ENCODE peak calls at places on chromosome 11, in seven cellular contexts. Y is Panc1, J is HCT116, T is K562, R is GM23338, X is upper lobe of left lung, Q is HepG2. A is an unnamed sample.

GRCh38 chr11:41289408-41289807 is 170.0 kb downstream of the LRRC4C start:
- ATAC-seq in Q (no peak), T (no peak), J (no peak), R (no peak), X (no peak), Y (no peak), A (no peak)

GRCh38 chr11:33670250-33671011 is 30.2 kb downstream of the C11orf91 start:
- ATAC-seq in X (no peak), J (no peak), T (no peak), R (no peak), Y (no peak), Q (no peak), A (no peak)

GRCh38 chr11:2768471-2769408 is 68.9 kb upstream of the KCNQ1OT1 start:
- ATAC-seq in X (peak; percentile 62), Q (no peak), T (peak; percentile 64), R (no peak), Y (peak; percentile 41), J (peak; percentile 75), A (no peak)

GRCh38 chr11:8681837-8682218 is 637 bp downstream of the TRIM66 start:
- ATAC-seq in Q (no peak), T (no peak), R (no peak), X (no peak), J (peak; percentile 4), Y (no peak), A (no peak)

GRCh38 chr11:68142441-68143309 is 21.5 kb upstream of the CHKA start:
- ATAC-seq in J (no peak), R (no peak), X (no peak), Y (no peak), Q (no peak), T (no peak), A (no peak)

GRCh38 chr11:120594746-120595145 is 83.2 kb downstream of the GRIK4 start:
- ATAC-seq in Y (no peak), J (no peak), T (no peak), X (no peak), R (no peak), Q (no peak), A (no peak)

GRCh38 chr11:130262424-130262823 is 52.3 kb downstream of the ZBTB44 start:
- ATAC-seq in R (no peak), X (no peak), Q (no peak), J (no peak), Y (no peak), T (no peak), A (no peak)

GRCh38 chr11:33211588-33211987 is 45.6 kb upstream of the HIPK3 start:
- ATAC-seq in T (no peak), X (peak; percentile 48), Q (peak; percentile 87), J (no peak), R (no peak), Y (no peak), A (no peak)

GRCh38 chr11:126352934-126353801 is 2.3 kb upstream of the ST3GAL4 start:
- ATAC-seq in Y (peak; percentile 6), X (no peak), R (no peak), J (peak; percentile 1), T (peak; percentile 65), Q (no peak), A (no peak)

GRCh38 chr11:128190312-128190711 is 397.0 kb downstream of the ETS1 start:
- ATAC-seq in Y (no peak), Q (no peak), T (no peak), R (no peak), X (no peak), J (no peak), A (no peak)

GRCh38 chr11:12100429-12100828 is 10.0 kb upstream of the MICAL2 start:
- ATAC-seq in X (no peak), T (no peak), R (no peak), J (no peak), Q (no peak), Y (no peak), A (no peak)

GRCh38 chr11:61700221-61700620 is 20.0 kb downstream of the DAGLA start:
- ATAC-seq in T (peak; percentile 85), Y (peak; percentile 64), R (no peak), X (peak; percentile 35), Q (no peak), J (peak; percentile 68), A (no peak)

GRCh38 chr11:110818032-110818687 is 105.9 kb upstream of the ARHGAP20 start:
- ATAC-seq in J (no peak), T (no peak), Q (no peak), Y (no peak), X (no peak), R (no peak), A (no peak)

GRCh38 chr11:30392221-30392784 is 69.4 kb downstream of the ARL14EP start:
- ATAC-seq in J (no peak), Y (no peak), Q (no peak), X (no peak), R (no peak), T (no peak), A (no peak)

GRCh38 chr11:27304514-27304913 is 58.5 kb downstream of the CCDC34 start:
- ATAC-seq in X (peak; percentile 14), T (peak; percentile 89), Q (peak; percentile 97), R (peak; percentile 72), J (peak; percentile 70), Y (no peak), A (no peak)

GRCh38 chr11:128575956-128576340 is 11.4 kb downstream of the ETS1 start:
- ATAC-seq in R (no peak), Q (no peak), T (no peak), J (no peak), Y (no peak), X (peak; percentile 71), A (peak; percentile 89)

GRCh38 chr11:22577854-22578253 is 47.8 kb downstream of the FANCF start:
- ATAC-seq in R (no peak), Q (no peak), X (no peak), J (no peak), T (no peak), Y (no peak), A (no peak)

GRCh38 chr11:124867700-124868099 is 2.5 kb downstream of the ROBO3 start:
- ATAC-seq in X (peak; percentile 43), T (peak; percentile 80), Y (peak; percentile 75), Q (peak; percentile 75), R (peak; percentile 42), J (peak; percentile 68), A (no peak)

GRCh38 chr11:7657306-7658025 is 15.8 kb downstream of the CYB5R2 start:
- ATAC-seq in Y (peak; percentile 95), T (peak; percentile 99), J (peak; percentile 93), X (peak; percentile 96), Q (peak; percentile 86), R (peak; percentile 99), A (peak; percentile 85)

GRCh38 chr11:96026310-96026709 is 102.4 kb upstream of the MTMR2 start:
- ATAC-seq in J (no peak), Q (no peak), X (no peak), R (no peak), T (no peak), Y (no peak), A (no peak)

GRCh38 chr11:130418756-130419155 is 9.7 kb downstream of the ADAMTS8 start:
- ATAC-seq in Q (no peak), X (no peak), Y (no peak), T (no peak), R (no peak), J (no peak), A (peak; percentile 82)

GRCh38 chr11:118973985-118974384 is 2.4 kb downstream of the FOXR1 start:
- ATAC-seq in X (no peak), Q (no peak), T (no peak), J (no peak), Y (no peak), R (no peak), A (no peak)

GRCh38 chr11:76629133-76629852 is 41.3 kb downstream of the LRRC32 start:
- ATAC-seq in J (no peak), X (peak; percentile 84), R (no peak), Q (peak; percentile 24), T (no peak), Y (no peak), A (peak; percentile 81)

DNA sequence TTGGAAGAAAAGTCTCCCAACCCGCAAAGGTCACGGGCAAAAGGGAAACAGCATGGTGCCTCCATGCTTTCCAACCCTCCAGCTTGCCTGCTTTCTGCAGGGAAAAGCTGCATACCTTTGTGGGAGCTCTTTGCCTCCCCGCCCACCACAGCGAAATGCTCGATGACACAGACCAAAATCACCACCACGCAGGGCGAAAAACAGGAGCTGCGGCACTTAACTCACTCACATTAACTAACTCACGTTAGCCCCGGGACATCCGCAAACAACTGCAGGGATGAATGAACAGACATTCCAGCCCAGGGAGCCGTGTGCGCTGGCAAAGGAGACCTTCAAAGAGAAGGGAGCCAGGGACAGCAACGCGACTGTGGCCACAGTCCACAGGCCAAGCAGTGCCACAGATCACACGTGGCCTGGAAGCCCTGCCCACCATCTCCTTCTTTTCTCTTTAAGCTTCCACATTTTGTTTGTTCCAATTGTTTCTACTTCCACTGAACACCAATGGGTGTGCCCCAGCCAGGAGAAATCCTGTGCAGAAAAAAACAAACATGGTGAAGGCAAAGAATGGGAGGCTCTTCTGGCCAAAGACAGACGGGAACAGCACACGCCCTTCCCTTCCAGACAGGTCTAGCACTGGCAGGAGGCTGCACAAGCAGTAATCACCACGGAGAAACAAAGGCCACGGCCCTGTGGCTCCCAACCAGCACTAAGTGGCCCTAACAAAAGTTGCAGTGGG is 39.3 kb downstream of the DUSP8 start:
- ATAC-seq in J (no peak), R (no peak), Y (no peak), Q (no peak), T (no peak), X (no peak), A (peak; percentile 42)
- TF ChIP-seq POLR2AphosphoS5 in J (no peak), R (no peak), Y (no peak), Q (no peak), T (no peak), X (peak; percentile 65), A (no peak)

DNA sequence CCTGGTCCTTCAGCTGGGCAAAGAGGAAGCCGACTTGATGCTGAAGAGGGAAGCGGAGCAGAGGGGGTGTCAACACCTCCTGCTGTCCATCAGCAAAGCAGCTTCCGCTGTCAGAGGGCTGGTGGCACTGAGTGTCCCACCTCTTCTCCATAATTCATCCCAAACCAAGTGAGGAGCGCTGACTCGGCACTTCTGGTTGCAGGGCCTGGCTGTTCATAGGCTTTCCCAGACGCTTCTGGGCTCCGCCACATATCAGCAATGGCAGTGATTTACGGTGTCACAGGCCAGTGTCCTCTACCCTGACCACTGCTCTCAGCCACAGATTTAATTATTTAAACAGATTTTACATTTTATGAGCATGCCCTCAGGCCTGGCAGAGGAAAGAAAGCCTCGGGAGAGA is 70.1 kb upstream of the TENM4 start:
- ATAC-seq in Y (no peak), T (no peak), R (no peak), J (no peak), Q (no peak), X (no peak), A (no peak)
- H3K27ac ChIP-seq in Y (no peak overlapping the region), T (no peak overlapping the region), R (no peak overlapping the region), J (no peak overlapping the region), Q (no peak overlapping the region), X (no peak overlapping the region), A (no peak overlapping the region)

DNA sequence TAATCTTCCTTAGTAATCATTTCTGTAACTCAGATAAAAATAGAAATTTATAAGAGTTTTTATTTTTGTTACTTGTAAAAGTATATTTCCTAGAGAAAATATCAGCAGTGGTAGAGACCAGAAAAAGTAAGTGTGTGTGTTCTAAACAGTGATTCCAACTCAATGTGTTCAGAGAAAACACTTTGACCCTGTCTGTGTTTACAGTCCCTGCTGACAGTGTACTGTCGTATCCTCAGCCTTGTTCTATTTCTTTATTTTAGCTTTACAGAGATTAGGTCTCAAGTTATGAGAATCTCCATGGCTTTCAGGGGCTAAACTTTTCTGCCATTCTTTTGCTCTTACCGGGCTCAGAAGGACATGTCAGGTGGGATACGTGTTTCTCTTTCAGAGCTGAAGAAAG is 10.2 kb downstream of the LYVE1 start:
- ATAC-seq in Q (peak; percentile 75), Y (no peak), R (no peak), X (no peak), J (no peak), T (no peak), A (no peak)
- TF ChIP-seq POLR2AphosphoS5 in Q (no peak), Y (no peak), R (no peak), X (no peak), J (no peak), T (no peak), A (no peak)

GRCh38 chr11:64659417-64660144 is 63.4 kb downstream of the NRXN2 start:
- ATAC-seq in Y (peak; percentile 29), R (no peak), X (no peak), T (peak; percentile 88), Q (no peak), J (peak; percentile 90), A (no peak)
- H3K27ac ChIP-seq in Y (no peak overlapping the region), R (no peak overlapping the region), X (no peak overlapping the region), T (peak overlapping the region; percentile 82), Q (no peak overlapping the region), J (peak overlapping the region; percentile 34), A (no peak overlapping the region)